ENCODE peak calls at places on chromosomes 4 and X, in eight cellular contexts. P is bronchial epithelial cell, B is neural progenitor cell, Y is astrocyte of the spinal cord, D is activated B cell treated with CpG ODN at 0.5 μM for 24 hours, V is mesothelial cell of epicardium, W is endothelial cell, T is fibroblast of lung. L is an unnamed sample.

GRCh38 chr4:153115322-153116100 is 88.7 kb upstream of the TRIM2 start:
- DNase-seq in T (peak), P (peak), V (no peak), Y (peak), D (peak), W (no peak), B (no peak), L (no peak)

GRCh38 chrX:136619889-136620505 is 28.0 kb upstream of the CD40LG start:
- DNase-seq in Y (no peak), T (no peak), D (no peak), W (no peak), V (no peak), P (no peak), B (no peak), L (no peak)

GRCh38 chrX:20829665-20830481 is 544.3 kb upstream of the CNKSR2 start:
- DNase-seq in D (no peak), W (no peak), P (peak), V (no peak), B (no peak), T (peak), Y (peak), L (no peak)

GRCh38 chr4:59994118-59994517 is 1206.0 kb upstream of the ADGRL3 start:
- DNase-seq in V (no peak), B (peak), T (no peak), W (no peak), D (no peak), Y (no peak), P (no peak), L (no peak)

GRCh38 chr4:532588-533317 is 33.7 kb downstream of the PIGG start:
- DNase-seq in W (no peak), T (no peak), V (no peak), P (no peak), Y (no peak), D (no peak), B (no peak), L (no peak)

GRCh38 chr4:75841641-75842520 is 60.4 kb downstream of the PPEF2 start:
- DNase-seq in B (peak), D (no peak), V (no peak), Y (peak), T (no peak), W (no peak), P (no peak), L (no peak)

GRCh38 chrX:71650333-71650969 is 16.9 kb upstream of the LOC101059915 start:
- DNase-seq in V (no peak), W (no peak), D (no peak), P (no peak), B (no peak), T (no peak), Y (no peak), L (no peak)

GRCh38 chrX:118974088-118974907 is at the start of gene LONRF3:
- DNase-seq in V (peak), D (peak), B (peak), T (peak), Y (peak), W (peak), P (peak), L (peak)

GRCh38 chrX:144494069-144494468 is 610.2 kb downstream of the UBE2NL start:
- DNase-seq in V (no peak), B (no peak), W (no peak), P (peak), Y (no peak), D (no peak), T (no peak), L (no peak)

GRCh38 chr4:118682928-118683327 is 2.3 kb upstream of the METTL14 start:
- DNase-seq in P (peak), D (no peak), T (peak), W (no peak), V (no peak), B (peak), Y (peak), L (no peak)

GRCh38 chrX:7771788-7772438 is 71.1 kb upstream of the VCX start:
- DNase-seq in B (no peak), W (no peak), D (no peak), Y (no peak), T (no peak), P (no peak), V (no peak), L (no peak)

GRCh38 chrX:14922437-14922836 is 49.2 kb downstream of the MOSPD2 start:
- DNase-seq in V (no peak), W (no peak), D (no peak), T (peak), B (no peak), Y (peak), P (peak), L (no peak)

GRCh38 chr4:40283968-40284367 is 51.2 kb upstream of the CHRNA9 start:
- DNase-seq in P (peak), W (no peak), B (no peak), Y (peak), D (no peak), T (no peak), V (no peak), L (peak)

GRCh38 chrX:130414800-130415199 is 13.0 kb downstream of the RBMX2 start:
- DNase-seq in B (no peak), P (no peak), T (no peak), D (no peak), V (no peak), Y (no peak), W (no peak), L (no peak)

GRCh38 chr4:75698162-75698962 is 25.2 kb upstream of the G3BP2 start:
- DNase-seq in Y (no peak), P (no peak), D (peak), B (no peak), T (no peak), W (no peak), V (no peak), L (peak)

GRCh38 chrX:46686003-46686645 is 72.8 kb downstream of the SLC9A7 start:
- DNase-seq in D (no peak), V (no peak), W (peak), B (peak), T (peak), P (peak), Y (peak), L (peak)

GRCh38 chr4:3368841-3369760 is 72.7 kb upstream of the HGFAC start:
- DNase-seq in W (no peak), T (no peak), B (peak), D (no peak), Y (no peak), V (peak), P (no peak), L (peak)

GRCh38 chr4:68249434-68249833 is 3.9 kb upstream of the TMPRSS11B start:
- DNase-seq in D (no peak), T (no peak), B (no peak), P (peak), W (no peak), Y (no peak), V (no peak), L (peak)

GRCh38 chr4:38310446-38311043 is 350.3 kb downstream of the PTTG2 start:
- DNase-seq in T (no peak), Y (peak), V (no peak), B (no peak), D (no peak), P (no peak), W (no peak), L (peak)

GRCh38 chr4:85477538-85477937 is 2.6 kb downstream of the ARHGAP24 start:
- DNase-seq in W (no peak), Y (no peak), T (no peak), B (no peak), P (no peak), D (no peak), V (no peak), L (no peak)

GRCh38 chrX:46561931-46562721 is 11.4 kb upstream of the CHST7 start:
- DNase-seq in V (no peak), W (no peak), T (no peak), Y (no peak), B (no peak), P (no peak), D (no peak), L (peak)

GRCh38 chrX:119376312-119376711 is 22.8 kb upstream of the SLC25A43 start:
- DNase-seq in V (no peak), Y (no peak), W (no peak), B (no peak), T (no peak), D (no peak), P (no peak), L (no peak)

DNA sequence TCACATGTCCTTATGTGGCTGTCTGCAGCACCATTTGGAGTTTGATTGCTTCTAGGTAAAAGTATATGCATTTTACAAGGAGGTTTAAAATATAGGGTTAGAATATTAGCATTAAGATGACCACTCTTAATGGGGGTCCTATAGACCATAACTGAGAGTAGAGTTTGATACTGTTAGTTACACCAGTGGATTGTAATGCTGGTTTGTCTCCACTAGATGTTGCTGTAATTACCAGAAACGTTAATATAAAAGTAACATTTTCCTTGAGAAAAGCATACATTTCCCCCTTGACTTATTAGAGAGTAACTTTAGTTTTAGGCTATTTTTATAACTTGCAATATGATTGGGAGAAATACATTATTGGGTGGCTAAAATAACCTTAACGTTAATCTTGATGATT is 93.0 kb downstream of the ZXDA start:
- DNase-seq in Y (no peak), V (no peak), W (no peak), T (peak), B (no peak), P (no peak), D (no peak), L (no peak)
- TF ChIP-seq CTCF in Y (peak), V (no peak), W (no peak), T (no peak), B (peak), P (peak), D (no peak), L (peak)

DNA sequence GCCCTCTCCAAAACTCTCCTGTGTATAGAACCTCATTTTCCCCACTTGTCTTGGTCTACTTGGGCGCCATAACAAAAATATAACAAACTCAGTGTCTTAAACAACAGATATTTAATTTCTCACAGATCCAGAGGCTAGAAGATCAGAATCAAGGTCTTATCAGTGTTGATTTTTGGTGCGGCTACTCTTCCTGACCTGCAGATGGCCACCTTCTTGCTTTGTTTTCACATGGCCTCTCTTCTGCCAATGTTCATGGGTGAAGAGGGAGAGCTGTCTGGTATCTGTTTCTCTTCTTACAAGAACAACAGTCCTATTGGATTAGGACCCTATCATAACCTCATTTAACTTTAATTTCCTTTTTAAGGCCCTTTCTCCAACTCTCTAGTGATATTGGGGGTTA is 177.3 kb downstream of the PABPC4L start:
- DNase-seq in B (peak), Y (no peak), D (no peak), T (peak), W (peak), V (no peak), P (no peak), L (no peak)
- TF ChIP-seq CTCF in B (peak), Y (peak), D (no peak), T (peak), W (peak), V (no peak), P (no peak), L (no peak)

DNA sequence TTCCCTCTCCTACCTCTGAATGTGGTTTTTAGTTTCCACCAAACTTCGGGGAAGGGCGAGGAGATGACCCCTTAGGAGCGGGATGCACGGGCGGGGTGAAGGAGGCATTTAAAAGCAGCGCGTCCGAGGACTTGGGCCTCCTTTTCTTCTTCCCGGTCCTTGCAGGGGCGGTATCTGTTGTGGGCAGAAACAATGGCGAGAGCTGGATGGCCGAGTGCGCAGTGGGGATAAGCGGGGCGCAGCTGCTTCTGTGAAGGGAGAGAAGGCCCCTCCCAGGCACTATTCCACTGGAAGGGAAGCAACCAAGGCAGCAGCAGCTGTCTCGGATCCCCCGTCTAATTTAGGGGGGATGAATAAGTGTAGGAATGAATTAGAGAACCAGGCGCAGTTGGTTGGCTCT is 930 bp downstream of the SMARCA5 start:
- DNase-seq in T (peak), B (peak), V (peak), Y (peak), W (peak), P (peak), D (peak), L (no peak)
- TF ChIP-seq CTCF in T (no peak), B (no peak), V (no peak), Y (no peak), W (no peak), P (no peak), D (no peak), L (no peak)

DNA sequence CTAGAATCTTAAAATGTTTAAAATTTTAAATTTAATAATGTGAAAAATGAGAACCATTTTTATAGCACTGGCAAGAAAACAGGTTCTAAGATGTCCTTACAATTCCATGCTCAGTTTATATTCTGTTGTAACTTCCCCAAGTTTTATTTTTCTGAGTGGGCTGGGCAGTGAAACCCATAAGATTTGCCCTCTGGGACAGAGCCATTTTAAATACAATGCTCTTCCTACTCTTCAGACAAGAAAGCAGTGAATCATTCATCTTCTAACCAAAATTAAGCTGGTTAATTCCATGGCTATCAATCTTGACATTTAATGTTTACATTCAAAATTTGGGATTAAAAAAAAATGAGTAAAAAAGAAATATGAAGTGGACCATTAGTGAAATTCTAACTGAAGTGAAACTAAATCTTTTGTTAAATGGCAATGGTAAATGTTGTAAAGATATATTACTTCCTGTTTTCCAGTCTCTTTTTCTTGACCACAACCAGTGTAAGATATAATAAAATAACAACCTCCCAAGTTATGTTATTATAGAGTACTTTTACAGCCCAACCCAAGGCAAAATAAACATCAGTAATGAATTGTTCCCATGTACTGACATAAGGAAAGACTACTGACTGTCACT is 37.2 kb upstream of the PTPN13 start:
- DNase-seq in B (no peak), T (peak), Y (peak), W (no peak), V (no peak), D (no peak), P (peak), L (no peak)
- TF ChIP-seq CTCF in B (no peak), T (no peak), Y (no peak), W (no peak), V (no peak), D (no peak), P (no peak), L (no peak)

GRCh38 chrX:53357799-53358530 is 64.5 kb downstream of the SMC1A start:
- DNase-seq in W (peak), P (no peak), T (peak), V (no peak), Y (peak), D (no peak), B (peak), L (no peak)

GRCh38 chrX:53356186-53356585 is 66.3 kb downstream of the SMC1A start:
- DNase-seq in Y (no peak), W (no peak), B (peak), P (no peak), D (no peak), T (no peak), V (no peak), L (no peak)

DNA sequence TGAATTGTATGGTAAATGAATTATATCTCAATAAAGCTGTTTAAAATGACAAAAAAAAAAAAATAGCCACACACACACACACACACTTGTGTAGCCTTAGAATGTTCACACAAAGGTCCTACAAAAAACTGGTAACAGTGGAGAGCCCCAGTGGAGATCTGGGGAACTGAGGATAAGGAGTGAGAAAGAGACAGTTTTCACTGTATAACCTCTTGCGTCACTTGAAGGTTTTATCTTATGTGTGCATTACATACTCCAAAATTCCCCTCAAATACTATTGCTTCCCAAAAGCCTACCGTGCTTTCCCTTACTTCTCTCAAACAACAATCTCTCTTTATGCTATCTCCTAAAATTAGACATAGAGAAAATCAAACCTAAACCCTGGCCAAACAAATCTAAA is 67.8 kb downstream of the SMC1A start:
- DNase-seq in V (no peak), W (no peak), D (no peak), B (no peak), P (no peak), Y (no peak), T (no peak), L (no peak)
- TF ChIP-seq CTCF in V (no peak), W (no peak), D (no peak), B (no peak), P (no peak), Y (no peak), T (no peak), L (no peak)

GRCh38 chr4:105661028-105661427 is 47.5 kb downstream of the INTS12 start:
- DNase-seq in Y (no peak), W (no peak), T (no peak), B (no peak), D (no peak), P (peak), V (no peak), L (no peak)

GRCh38 chr4:105670684-105671083 is 37.8 kb downstream of the INTS12 start:
- DNase-seq in V (no peak), W (no peak), D (no peak), Y (no peak), P (no peak), T (no peak), B (no peak), L (no peak)

GRCh38 chr4:105662935-105663675 is 45.4 kb downstream of the INTS12 start:
- DNase-seq in Y (no peak), B (no peak), P (no peak), D (no peak), T (no peak), W (no peak), V (no peak), L (no peak)

GRCh38 chr4:105666693-105667092 is 41.8 kb downstream of the INTS12 start:
- DNase-seq in D (no peak), V (no peak), P (peak), T (peak), B (peak), W (no peak), Y (peak), L (peak)
- TF ChIP-seq CTCF in D (no peak), V (no peak), P (peak), T (peak), B (peak), W (no peak), Y (no peak), L (peak)